ENCODE peak calls at places on chromosomes 6 and 20, in six cellular contexts. N, Z, Y, E, Q and J are unnamed samples.

GRCh38 chr6:86536121-86536520 is 401.2 kb upstream of the HTR1E start:
- ATAC-seq in Z (no peak), Y (no peak), E (no peak), N (no peak), Q (no peak), J (no peak)

GRCh38 chr6:156425374-156425773 is 351.8 kb upstream of the ARID1B start:
- ATAC-seq in N (peak), E (no peak), Y (no peak), Z (no peak), Q (no peak), J (peak)

GRCh38 chr6:29828471-29828797 is 809 bp downstream of the HLA-G start:
- ATAC-seq in Y (peak), E (no peak), N (peak), Q (no peak), Z (peak), J (no peak)

GRCh38 chr6:29627762-29628418 is 5.1 kb downstream of the GABBR1 start:
- ATAC-seq in Y (peak), E (peak), N (peak), Z (peak), Q (peak), J (peak)

GRCh38 chr6:43500921-43501320 is 9.2 kb downstream of the LRRC73 start:
- ATAC-seq in Q (no peak), E (no peak), Z (no peak), N (no peak), Y (no peak), J (no peak)

GRCh38 chr20:46458891-46459750 is 52.7 kb upstream of the ELMO2 start:
- ATAC-seq in Y (no peak), Z (no peak), E (no peak), N (peak), Q (no peak), J (peak)

GRCh38 chr6:112337209-112337638 is 9.9 kb upstream of the RFPL4B start:
- ATAC-seq in E (no peak), Q (no peak), Z (peak), Y (no peak), N (peak), J (peak)

GRCh38 chr6:20427856-20428255 is 26.2 kb downstream of the E2F3 start:
- ATAC-seq in Y (no peak), E (no peak), N (no peak), Q (no peak), Z (peak), J (no peak)

GRCh38 chr20:50267041-50267865 is 76.6 kb downstream of the CEBPB start:
- ATAC-seq in E (no peak), Y (no peak), Q (peak), Z (peak), N (peak), J (no peak)

GRCh38 chr6:13872681-13873080 is 52.1 kb upstream of the RNF182 start:
- ATAC-seq in Q (no peak), Z (no peak), N (peak), Y (no peak), E (no peak), J (no peak)

GRCh38 chr6:38370653-38371311 is 268.9 kb downstream of the BTBD9 start:
- ATAC-seq in Y (no peak), E (no peak), Z (no peak), N (no peak), Q (peak), J (peak)

GRCh38 chr6:16824804-16825777 is 63.8 kb upstream of the ATXN1 start:
- ATAC-seq in Z (no peak), Y (no peak), E (no peak), Q (no peak), N (no peak), J (no peak)

GRCh38 chr20:48783533-48784272 is 44.1 kb downstream of the PREX1 start:
- ATAC-seq in Y (peak), E (peak), Q (no peak), Z (no peak), N (no peak), J (no peak)

GRCh38 chr6:22952076-22952475 is 382.7 kb downstream of the HDGFL1 start:
- ATAC-seq in Z (no peak), Y (no peak), Q (no peak), N (no peak), E (no peak), J (no peak)

GRCh38 chr6:31478186-31478950 is 19.6 kb upstream of the MICB start:
- ATAC-seq in Z (no peak), Q (no peak), E (no peak), Y (no peak), N (no peak), J (no peak)

GRCh38 chr6:146301760-146302159 is 241.9 kb upstream of the RAB32 start:
- ATAC-seq in E (no peak), Q (no peak), N (no peak), Z (no peak), Y (no peak), J (no peak)

GRCh38 chr20:19784511-19785172 is 26.6 kb downstream of the RIN2 start:
- ATAC-seq in Y (peak), Q (peak), E (no peak), N (peak), Z (peak), J (peak)

GRCh38 chr20:25361287-25361683 is 29.4 kb downstream of the ABHD12 start:
- ATAC-seq in Q (no peak), E (no peak), Z (no peak), N (no peak), Y (no peak), J (peak)

GRCh38 chr20:33433465-33433864 is 10.1 kb downstream of the SNTA1 start:
- ATAC-seq in Z (no peak), Y (no peak), N (peak), E (no peak), Q (peak), J (peak)

GRCh38 chr6:96499781-96500180 is 21.8 kb upstream of the UFL1 start:
- ATAC-seq in E (peak), N (no peak), Y (peak), Q (no peak), Z (no peak), J (no peak)

GRCh38 chr20:59335401-59335800 is 35.0 kb downstream of the EDN3 start:
- ATAC-seq in Z (no peak), N (no peak), Q (no peak), E (no peak), Y (no peak), J (no peak)

GRCh38 chr6:41682056-41682477 is 43.8 kb downstream of the MDFI start:
- ATAC-seq in Z (peak), N (peak), Y (peak), E (peak), Q (peak), J (peak)

GRCh38 chr20:20503788-20504528 is 136.1 kb downstream of the INSM1 start:
- ATAC-seq in N (no peak), Z (no peak), Y (no peak), Q (no peak), E (no peak), J (no peak)

GRCh38 chr6:106797186-106797585 is 167.8 kb downstream of the QRSL1 start:
- ATAC-seq in Z (no peak), Q (no peak), Y (no peak), E (no peak), N (no peak), J (no peak)

GRCh38 chr6:100658486-100658885 is 193.8 kb upstream of the SIM1 start:
- ATAC-seq in N (no peak), Y (no peak), E (no peak), Q (no peak), Z (no peak), J (no peak)

GRCh38 chr20:33004141-33004751 is at the start of gene SUN5:
- ATAC-seq in Y (no peak), N (no peak), Z (no peak), Q (no peak), E (no peak), J (no peak)